ENCODE peak calls at places on chromosomes 13 and 19, in ten cellular contexts. One of them, this sample, is unnamed.

GRCh38 chr13:30698488-30699005 is 36.8 kb upstream of the ALOX5AP start:
- DNase-seq in cardiac muscle cell: no peak
- DNase-seq in astrocyte: no peak
- DNase-seq in Caco-2: no peak
- DNase-seq in nephron progenitor cell: no peak
- DNase-seq in CD8-positive, alpha-beta T cell: no peak
- DNase-seq in heart left ventricle: no peak
- DNase-seq in endothelial cell: no peak
- DNase-seq in Peyer's patch: no peak
- DNase-seq in progenitor cell of endocrine pancreas: no peak
- DNase-seq in this sample: no peak

GRCh38 chr19:49057636-49058234 is at the start of gene CGB7:
- DNase-seq in cardiac muscle cell: peak
- DNase-seq in astrocyte: peak
- DNase-seq in Caco-2: peak
- DNase-seq in nephron progenitor cell: peak
- DNase-seq in CD8-positive, alpha-beta T cell: no peak
- DNase-seq in heart left ventricle: peak
- DNase-seq in endothelial cell: peak
- DNase-seq in Peyer's patch: peak
- DNase-seq in progenitor cell of endocrine pancreas: peak
- DNase-seq in this sample: peak

GRCh38 chr13:27194895-27195764 is 23.5 kb upstream of the USP12 start:
- DNase-seq in cardiac muscle cell: no peak
- DNase-seq in astrocyte: peak
- DNase-seq in Caco-2: peak
- DNase-seq in nephron progenitor cell: no peak
- DNase-seq in CD8-positive, alpha-beta T cell: no peak
- DNase-seq in heart left ventricle: no peak
- DNase-seq in endothelial cell: no peak
- DNase-seq in Peyer's patch: no peak
- DNase-seq in progenitor cell of endocrine pancreas: no peak
- DNase-seq in this sample: no peak

GRCh38 chr13:77002590-77003190 is 10.8 kb downstream of the CLN5 start:
- DNase-seq in cardiac muscle cell: peak
- DNase-seq in astrocyte: no peak
- DNase-seq in Caco-2: no peak
- DNase-seq in nephron progenitor cell: no peak
- DNase-seq in CD8-positive, alpha-beta T cell: no peak
- DNase-seq in heart left ventricle: no peak
- DNase-seq in endothelial cell: no peak
- DNase-seq in Peyer's patch: no peak
- DNase-seq in progenitor cell of endocrine pancreas: no peak
- DNase-seq in this sample: no peak

GRCh38 chr19:48992571-48993174 is 436 bp downstream of the GYS1 start:
- DNase-seq in cardiac muscle cell: no peak
- DNase-seq in astrocyte: no peak
- DNase-seq in Caco-2: peak
- DNase-seq in nephron progenitor cell: no peak
- DNase-seq in CD8-positive, alpha-beta T cell: no peak
- DNase-seq in heart left ventricle: peak
- DNase-seq in endothelial cell: peak
- DNase-seq in Peyer's patch: no peak
- DNase-seq in progenitor cell of endocrine pancreas: no peak
- DNase-seq in this sample: no peak

GRCh38 chr13:30862707-30863106 is 43.4 kb upstream of the MEDAG start:
- DNase-seq in cardiac muscle cell: no peak
- DNase-seq in astrocyte: peak
- DNase-seq in Caco-2: no peak
- DNase-seq in nephron progenitor cell: peak
- DNase-seq in CD8-positive, alpha-beta T cell: no peak
- DNase-seq in heart left ventricle: peak
- DNase-seq in endothelial cell: no peak
- DNase-seq in Peyer's patch: no peak
- DNase-seq in progenitor cell of endocrine pancreas: no peak
- DNase-seq in this sample: no peak

GRCh38 chr13:36006895-36007294 is 124.3 kb downstream of the DCLK1 start:
- DNase-seq in cardiac muscle cell: no peak
- DNase-seq in astrocyte: no peak
- DNase-seq in Caco-2: no peak
- DNase-seq in nephron progenitor cell: no peak
- DNase-seq in CD8-positive, alpha-beta T cell: no peak
- DNase-seq in heart left ventricle: no peak
- DNase-seq in endothelial cell: no peak
- DNase-seq in Peyer's patch: no peak
- DNase-seq in progenitor cell of endocrine pancreas: no peak
- DNase-seq in this sample: no peak

GRCh38 chr19:40697007-40697406 is 6.6 kb upstream of the NUMBL start:
- DNase-seq in cardiac muscle cell: no peak
- DNase-seq in astrocyte: no peak
- DNase-seq in Caco-2: no peak
- DNase-seq in nephron progenitor cell: no peak
- DNase-seq in CD8-positive, alpha-beta T cell: no peak
- DNase-seq in heart left ventricle: no peak
- DNase-seq in endothelial cell: no peak
- DNase-seq in Peyer's patch: no peak
- DNase-seq in progenitor cell of endocrine pancreas: no peak
- DNase-seq in this sample: no peak

GRCh38 chr13:98274921-98275487 is 97.9 kb upstream of the RNF113B start:
- DNase-seq in cardiac muscle cell: no peak
- DNase-seq in astrocyte: peak
- DNase-seq in Caco-2: no peak
- DNase-seq in nephron progenitor cell: no peak
- DNase-seq in CD8-positive, alpha-beta T cell: no peak
- DNase-seq in heart left ventricle: no peak
- DNase-seq in endothelial cell: no peak
- DNase-seq in Peyer's patch: no peak
- DNase-seq in progenitor cell of endocrine pancreas: no peak
- DNase-seq in this sample: no peak

GRCh38 chr13:44371421-44371820 is 2.2 kb upstream of the SERP2 start:
- DNase-seq in cardiac muscle cell: no peak
- DNase-seq in astrocyte: no peak
- DNase-seq in Caco-2: no peak
- DNase-seq in nephron progenitor cell: no peak
- DNase-seq in CD8-positive, alpha-beta T cell: no peak
- DNase-seq in heart left ventricle: no peak
- DNase-seq in endothelial cell: no peak
- DNase-seq in Peyer's patch: no peak
- DNase-seq in progenitor cell of endocrine pancreas: no peak
- DNase-seq in this sample: no peak

GRCh38 chr13:44368599-44369368 is 4.8 kb upstream of the SERP2 start:
- DNase-seq in cardiac muscle cell: no peak
- DNase-seq in astrocyte: no peak
- DNase-seq in Caco-2: peak
- DNase-seq in nephron progenitor cell: no peak
- DNase-seq in CD8-positive, alpha-beta T cell: no peak
- DNase-seq in heart left ventricle: no peak
- DNase-seq in endothelial cell: no peak
- DNase-seq in Peyer's patch: no peak
- DNase-seq in progenitor cell of endocrine pancreas: no peak
- DNase-seq in this sample: no peak

GRCh38 chr13:44374348-44374712 is 706 bp downstream of the SERP2 start:
- DNase-seq in cardiac muscle cell: no peak
- DNase-seq in astrocyte: no peak
- DNase-seq in Caco-2: no peak
- DNase-seq in nephron progenitor cell: no peak
- DNase-seq in CD8-positive, alpha-beta T cell: no peak
- DNase-seq in heart left ventricle: no peak
- DNase-seq in endothelial cell: no peak
- DNase-seq in Peyer's patch: no peak
- DNase-seq in progenitor cell of endocrine pancreas: no peak
- DNase-seq in this sample: no peak

GRCh38 chr13:44373601-44374347 is at the start of gene SERP2:
- DNase-seq in cardiac muscle cell: peak
- DNase-seq in astrocyte: peak
- DNase-seq in Caco-2: no peak
- DNase-seq in nephron progenitor cell: peak
- DNase-seq in CD8-positive, alpha-beta T cell: no peak
- DNase-seq in heart left ventricle: peak
- DNase-seq in endothelial cell: peak
- DNase-seq in Peyer's patch: peak
- DNase-seq in progenitor cell of endocrine pancreas: peak
- DNase-seq in this sample: no peak

GRCh38 chr13:44373247-44373600 is 400 bp upstream of the SERP2 start:
- DNase-seq in cardiac muscle cell: no peak
- DNase-seq in astrocyte: no peak
- DNase-seq in Caco-2: no peak
- DNase-seq in nephron progenitor cell: no peak
- DNase-seq in CD8-positive, alpha-beta T cell: no peak
- DNase-seq in heart left ventricle: no peak
- DNase-seq in endothelial cell: peak
- DNase-seq in Peyer's patch: no peak
- DNase-seq in progenitor cell of endocrine pancreas: no peak
- DNase-seq in this sample: no peak
- TF ChIP-seq CTCF in cardiac muscle cell: no peak
- TF ChIP-seq CTCF in astrocyte: no peak
- TF ChIP-seq CTCF in Caco-2: no peak
- TF ChIP-seq CTCF in nephron progenitor cell: no peak
- TF ChIP-seq CTCF in CD8-positive, alpha-beta T cell: no peak
- TF ChIP-seq CTCF in heart left ventricle: no peak
- TF ChIP-seq CTCF in endothelial cell: no peak
- TF ChIP-seq CTCF in Peyer's patch: no peak
- TF ChIP-seq CTCF in progenitor cell of endocrine pancreas: no peak
- TF ChIP-seq CTCF in this sample: no peak

GRCh38 chr13:102089177-102089576 is 312.7 kb downstream of the FGF14 start:
- DNase-seq in cardiac muscle cell: peak
- DNase-seq in astrocyte: no peak
- DNase-seq in Caco-2: no peak
- DNase-seq in nephron progenitor cell: no peak
- DNase-seq in CD8-positive, alpha-beta T cell: no peak
- DNase-seq in heart left ventricle: no peak
- DNase-seq in endothelial cell: no peak
- DNase-seq in Peyer's patch: no peak
- DNase-seq in progenitor cell of endocrine pancreas: no peak
- DNase-seq in this sample: no peak
- TF ChIP-seq CTCF in cardiac muscle cell: no peak
- TF ChIP-seq CTCF in astrocyte: no peak
- TF ChIP-seq CTCF in Caco-2: peak
- TF ChIP-seq CTCF in nephron progenitor cell: peak
- TF ChIP-seq CTCF in CD8-positive, alpha-beta T cell: no peak
- TF ChIP-seq CTCF in heart left ventricle: no peak
- TF ChIP-seq CTCF in endothelial cell: no peak
- TF ChIP-seq CTCF in Peyer's patch: no peak
- TF ChIP-seq CTCF in progenitor cell of endocrine pancreas: peak
- TF ChIP-seq CTCF in this sample: no peak

GRCh38 chr13:64459778-64460177 is 2770.4 kb downstream of the PCDH9 start:
- DNase-seq in cardiac muscle cell: no peak
- DNase-seq in astrocyte: no peak
- DNase-seq in Caco-2: no peak
- DNase-seq in nephron progenitor cell: no peak
- DNase-seq in CD8-positive, alpha-beta T cell: no peak
- DNase-seq in heart left ventricle: no peak
- DNase-seq in endothelial cell: no peak
- DNase-seq in Peyer's patch: no peak
- DNase-seq in progenitor cell of endocrine pancreas: no peak
- DNase-seq in this sample: no peak
- TF ChIP-seq CTCF in cardiac muscle cell: no peak
- TF ChIP-seq CTCF in astrocyte: no peak
- TF ChIP-seq CTCF in Caco-2: no peak
- TF ChIP-seq CTCF in nephron progenitor cell: no peak
- TF ChIP-seq CTCF in CD8-positive, alpha-beta T cell: no peak
- TF ChIP-seq CTCF in heart left ventricle: no peak
- TF ChIP-seq CTCF in endothelial cell: no peak
- TF ChIP-seq CTCF in Peyer's patch: no peak
- TF ChIP-seq CTCF in progenitor cell of endocrine pancreas: no peak
- TF ChIP-seq CTCF in this sample: no peak

DNA sequence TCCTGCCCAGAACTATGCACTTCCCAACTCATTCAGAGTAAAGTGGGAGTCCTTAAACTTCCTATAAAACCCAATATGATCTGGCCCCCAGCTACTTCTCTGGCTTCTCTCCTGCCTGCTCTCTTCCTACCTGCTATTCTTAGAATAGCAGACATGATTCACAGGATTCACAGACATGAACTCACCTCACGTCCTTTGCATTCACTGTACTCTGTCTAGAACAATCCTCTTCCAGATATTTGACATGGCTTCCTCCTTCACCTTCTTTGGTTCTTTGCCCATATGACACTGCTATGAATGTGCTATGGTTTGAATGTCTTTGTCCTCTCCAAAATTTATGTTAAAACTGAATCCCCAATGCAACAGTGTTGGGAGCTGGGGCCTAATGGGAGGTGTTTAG is 154.9 kb downstream of the UGGT2 start:
- DNase-seq in cardiac muscle cell: no peak
- DNase-seq in astrocyte: peak
- DNase-seq in Caco-2: no peak
- DNase-seq in nephron progenitor cell: no peak
- DNase-seq in CD8-positive, alpha-beta T cell: no peak
- DNase-seq in heart left ventricle: no peak
- DNase-seq in endothelial cell: no peak
- DNase-seq in Peyer's patch: no peak
- DNase-seq in progenitor cell of endocrine pancreas: no peak
- DNase-seq in this sample: no peak
- TF ChIP-seq CTCF in cardiac muscle cell: no peak
- TF ChIP-seq CTCF in astrocyte: no peak
- TF ChIP-seq CTCF in Caco-2: no peak
- TF ChIP-seq CTCF in nephron progenitor cell: no peak
- TF ChIP-seq CTCF in CD8-positive, alpha-beta T cell: no peak
- TF ChIP-seq CTCF in heart left ventricle: no peak
- TF ChIP-seq CTCF in endothelial cell: no peak
- TF ChIP-seq CTCF in Peyer's patch: no peak
- TF ChIP-seq CTCF in progenitor cell of endocrine pancreas: no peak
- TF ChIP-seq CTCF in this sample: no peak

DNA sequence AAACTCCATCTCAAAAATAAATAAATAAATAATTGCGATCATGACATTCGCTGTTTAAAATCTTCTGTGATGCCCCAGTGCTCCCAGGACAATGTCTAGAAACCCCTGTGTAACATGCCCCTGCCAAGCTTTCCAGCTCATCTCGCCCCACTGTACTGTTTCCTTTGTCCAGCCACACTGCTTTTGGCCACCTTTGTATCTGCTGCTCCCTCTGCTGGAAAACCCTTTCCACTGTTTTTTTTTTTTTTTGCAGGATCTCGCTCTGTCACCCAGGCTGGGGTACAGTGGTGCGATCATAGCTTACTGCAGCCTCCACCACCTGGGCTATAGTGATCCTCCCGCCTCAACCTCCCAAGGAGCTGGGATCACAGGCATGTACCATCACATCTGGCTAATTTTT is 7.5 kb downstream of the PLAUR start:
- DNase-seq in cardiac muscle cell: peak
- DNase-seq in astrocyte: no peak
- DNase-seq in Caco-2: no peak
- DNase-seq in nephron progenitor cell: no peak
- DNase-seq in CD8-positive, alpha-beta T cell: no peak
- DNase-seq in heart left ventricle: no peak
- DNase-seq in endothelial cell: no peak
- DNase-seq in Peyer's patch: no peak
- DNase-seq in progenitor cell of endocrine pancreas: no peak
- DNase-seq in this sample: no peak
- TF ChIP-seq CTCF in cardiac muscle cell: peak
- TF ChIP-seq CTCF in astrocyte: peak
- TF ChIP-seq CTCF in Caco-2: no peak
- TF ChIP-seq CTCF in nephron progenitor cell: peak
- TF ChIP-seq CTCF in CD8-positive, alpha-beta T cell: no peak
- TF ChIP-seq CTCF in heart left ventricle: no peak
- TF ChIP-seq CTCF in endothelial cell: peak
- TF ChIP-seq CTCF in Peyer's patch: peak
- TF ChIP-seq CTCF in progenitor cell of endocrine pancreas: peak
- TF ChIP-seq CTCF in this sample: no peak

GRCh38 chr13:51803422-51804294 is at the start of gene DHRS12:
- DNase-seq in cardiac muscle cell: peak
- DNase-seq in astrocyte: peak
- DNase-seq in Caco-2: peak
- DNase-seq in nephron progenitor cell: peak
- DNase-seq in CD8-positive, alpha-beta T cell: peak
- DNase-seq in heart left ventricle: peak
- DNase-seq in endothelial cell: peak
- DNase-seq in Peyer's patch: peak
- DNase-seq in progenitor cell of endocrine pancreas: peak
- DNase-seq in this sample: peak
- TF ChIP-seq CTCF in cardiac muscle cell: no peak
- TF ChIP-seq CTCF in astrocyte: no peak
- TF ChIP-seq CTCF in Caco-2: no peak
- TF ChIP-seq CTCF in nephron progenitor cell: no peak
- TF ChIP-seq CTCF in CD8-positive, alpha-beta T cell: no peak
- TF ChIP-seq CTCF in heart left ventricle: no peak
- TF ChIP-seq CTCF in endothelial cell: no peak
- TF ChIP-seq CTCF in Peyer's patch: peak
- TF ChIP-seq CTCF in progenitor cell of endocrine pancreas: peak
- TF ChIP-seq CTCF in this sample: peak